ENCODE peak calls at places on chromosome 7, in six cellular contexts. W is SIG-M5; F is brain microvascular endothelial cell; E is A549; Q is NK-92 treated with Interleukin-12 subunit alpha and Interleukin-12 subunit beta, amount 100 ng/mL, for 24 hours; Y is stomach. N is an unnamed sample.

GRCh38 chr7:93851536-93851935 is 39.0 kb downstream of the TFPI2 start:
- DNase-seq in Y (no peak), F (no peak), Q (no peak), W (no peak), E (no peak), N (no peak)

GRCh38 chr7:157436763-157437480 is 100.1 kb downstream of the DNAJB6 start:
- DNase-seq in Q (no peak), E (no peak), F (no peak), Y (no peak), W (no peak), N (no peak)

GRCh38 chr7:151626422-151627115 is 106.9 kb upstream of the RHEB start:
- DNase-seq in Y (peak; percentile 61), Q (no peak), W (no peak), E (peak; percentile 76), F (no peak), N (no peak)

GRCh38 chr7:36278767-36279171 is 110.9 kb upstream of the ANLN start:
- DNase-seq in W (no peak), F (peak; percentile 42), Q (no peak), Y (no peak), E (no peak), N (no peak)

GRCh38 chr7:137818036-137818435 is 28.7 kb downstream of the DGKI start:
- DNase-seq in Y (no peak), W (no peak), F (peak; percentile 23), Q (no peak), E (no peak), N (peak; percentile 38)

GRCh38 chr7:30804078-30804661 is 33.0 kb downstream of the MINDY4 start:
- DNase-seq in Q (no peak), Y (no peak), E (no peak), W (no peak), F (peak; percentile 80), N (peak; percentile 46)

GRCh38 chr7:35519971-35520809 is 174.7 kb downstream of the HERPUD2 start:
- DNase-seq in W (no peak), Y (peak; percentile 77), F (peak; percentile 42), E (peak; percentile 71), Q (peak; percentile 24), N (peak; percentile 56)

GRCh38 chr7:54811016-54811924 is 52.3 kb upstream of the SEC61G start:
- DNase-seq in W (no peak), F (peak; percentile 72), Y (no peak), E (no peak), Q (no peak), N (peak; percentile 51)